ENCODE peak calls at places on chromosomes 12 and 14, in six cellular contexts. One of them, this sample, is unnamed.

GRCh38 chr12:65602579-65603295 is 221.5 kb upstream of the HMGA2 start:
- DNase-seq in IMR-90: peak; percentile 97
- DNase-seq in mesendoderm: peak; percentile 92
- DNase-seq in neuronal stem cell: peak; percentile 51
- DNase-seq in mesenchymal stem cell: peak; percentile 94
- DNase-seq in H9: peak; percentile 79
- DNase-seq in this sample: peak; percentile 39

GRCh38 chr12:50887191-50887590 is 44.5 kb downstream of the TMPRSS12 start:
- DNase-seq in IMR-90: peak; percentile 18
- DNase-seq in mesendoderm: no peak
- DNase-seq in neuronal stem cell: no peak
- DNase-seq in mesenchymal stem cell: peak; percentile 6
- DNase-seq in H9: no peak
- DNase-seq in this sample: no peak

GRCh38 chr12:130525384-130526172 is 187.9 kb downstream of the PIWIL1 start:
- DNase-seq in IMR-90: no peak
- DNase-seq in mesendoderm: no peak
- DNase-seq in neuronal stem cell: no peak
- DNase-seq in mesenchymal stem cell: no peak
- DNase-seq in H9: no peak
- DNase-seq in this sample: no peak

GRCh38 chr14:90005441-90005840 is 49.7 kb downstream of the TDP1 start:
- DNase-seq in IMR-90: no peak
- DNase-seq in mesendoderm: no peak
- DNase-seq in neuronal stem cell: no peak
- DNase-seq in mesenchymal stem cell: no peak
- DNase-seq in H9: no peak
- DNase-seq in this sample: no peak

GRCh38 chr12:10590976-10591375 is 22.4 kb downstream of the MAGOHB start:
- DNase-seq in IMR-90: no peak
- DNase-seq in mesendoderm: no peak
- DNase-seq in neuronal stem cell: no peak
- DNase-seq in mesenchymal stem cell: no peak
- DNase-seq in H9: no peak
- DNase-seq in this sample: no peak

GRCh38 chr14:106218189-106218588 is 691.8 kb downstream of the TMEM121 start:
- DNase-seq in IMR-90: no peak
- DNase-seq in mesendoderm: no peak
- DNase-seq in neuronal stem cell: no peak
- DNase-seq in mesenchymal stem cell: no peak
- DNase-seq in H9: no peak
- DNase-seq in this sample: no peak

GRCh38 chr14:79702197-79702596 is 509.1 kb downstream of the DIO2 start:
- DNase-seq in IMR-90: peak; percentile 57
- DNase-seq in mesendoderm: no peak
- DNase-seq in neuronal stem cell: no peak
- DNase-seq in mesenchymal stem cell: no peak
- DNase-seq in H9: no peak
- DNase-seq in this sample: no peak

GRCh38 chr12:26833692-26834168 is 736 bp upstream of the ITPR2 start:
- DNase-seq in IMR-90: peak; percentile 13
- DNase-seq in mesendoderm: peak; percentile 89
- DNase-seq in neuronal stem cell: peak; percentile 38
- DNase-seq in mesenchymal stem cell: peak; percentile 85
- DNase-seq in H9: peak; percentile 85
- DNase-seq in this sample: peak; percentile 61

GRCh38 chr12:72025524-72025923 is 86.9 kb downstream of the TPH2 start:
- DNase-seq in IMR-90: no peak
- DNase-seq in mesendoderm: no peak
- DNase-seq in neuronal stem cell: no peak
- DNase-seq in mesenchymal stem cell: no peak
- DNase-seq in H9: no peak
- DNase-seq in this sample: no peak

GRCh38 chr12:55929306-55929791 is 1.6 kb upstream of the DGKA start:
- DNase-seq in IMR-90: no peak
- DNase-seq in mesendoderm: no peak
- DNase-seq in neuronal stem cell: no peak
- DNase-seq in mesenchymal stem cell: no peak
- DNase-seq in H9: no peak
- DNase-seq in this sample: no peak

GRCh38 chr14:68756071-68756481 is 36.8 kb downstream of the ZFP36L1 start:
- DNase-seq in IMR-90: no peak
- DNase-seq in mesendoderm: no peak
- DNase-seq in neuronal stem cell: no peak
- DNase-seq in mesenchymal stem cell: no peak
- DNase-seq in H9: no peak
- DNase-seq in this sample: no peak

GRCh38 chr14:48323655-48324054 is 648.2 kb upstream of the MDGA2 start:
- DNase-seq in IMR-90: peak; percentile 60
- DNase-seq in mesendoderm: peak; percentile 28
- DNase-seq in neuronal stem cell: no peak
- DNase-seq in mesenchymal stem cell: peak; percentile 75
- DNase-seq in H9: no peak
- DNase-seq in this sample: no peak

GRCh38 chr14:89000007-89000942 is 175.8 kb downstream of the TTC8 start:
- DNase-seq in IMR-90: peak; percentile 98
- DNase-seq in mesendoderm: peak; percentile 89
- DNase-seq in neuronal stem cell: no peak
- DNase-seq in mesenchymal stem cell: peak; percentile 95
- DNase-seq in H9: peak; percentile 52
- DNase-seq in this sample: no peak

GRCh38 chr12:94941440-94941862 is 62.0 kb downstream of the NDUFA12 start:
- DNase-seq in IMR-90: peak; percentile 79
- DNase-seq in mesendoderm: no peak
- DNase-seq in neuronal stem cell: no peak
- DNase-seq in mesenchymal stem cell: peak; percentile 92
- DNase-seq in H9: no peak
- DNase-seq in this sample: no peak

GRCh38 chr14:91159182-91159581 is 45.3 kb downstream of the DGLUCY start:
- DNase-seq in IMR-90: no peak
- DNase-seq in mesendoderm: no peak
- DNase-seq in neuronal stem cell: no peak
- DNase-seq in mesenchymal stem cell: no peak
- DNase-seq in H9: no peak
- DNase-seq in this sample: no peak

GRCh38 chr12:94336201-94336915 is 123.3 kb downstream of the CEP83 start:
- DNase-seq in IMR-90: peak; percentile 66
- DNase-seq in mesendoderm: peak; percentile 52
- DNase-seq in neuronal stem cell: no peak
- DNase-seq in mesenchymal stem cell: peak; percentile 15
- DNase-seq in H9: no peak
- DNase-seq in this sample: no peak

GRCh38 chr14:66790101-66790500 is 282.2 kb downstream of the GPHN start:
- DNase-seq in IMR-90: no peak
- DNase-seq in mesendoderm: no peak
- DNase-seq in neuronal stem cell: no peak
- DNase-seq in mesenchymal stem cell: no peak
- DNase-seq in H9: no peak
- DNase-seq in this sample: no peak

GRCh38 chr12:68446379-68446778 is 114.2 kb upstream of the MDM1 start:
- DNase-seq in IMR-90: no peak
- DNase-seq in mesendoderm: no peak
- DNase-seq in neuronal stem cell: no peak
- DNase-seq in mesenchymal stem cell: no peak
- DNase-seq in H9: no peak
- DNase-seq in this sample: no peak

GRCh38 chr12:96401061-96401871 is 1.0 kb upstream of the CDK17 start:
- DNase-seq in IMR-90: peak; percentile 89
- DNase-seq in mesendoderm: peak; percentile 53
- DNase-seq in neuronal stem cell: no peak
- DNase-seq in mesenchymal stem cell: peak; percentile 93
- DNase-seq in H9: no peak
- DNase-seq in this sample: no peak

GRCh38 chr12:46659844-46660243 is 166.0 kb downstream of the SLC38A4 start:
- DNase-seq in IMR-90: no peak
- DNase-seq in mesendoderm: no peak
- DNase-seq in neuronal stem cell: no peak
- DNase-seq in mesenchymal stem cell: peak; percentile 26
- DNase-seq in H9: no peak
- DNase-seq in this sample: no peak

GRCh38 chr14:54548491-54548890 is 18.4 kb upstream of the SAMD4A start:
- DNase-seq in IMR-90: no peak
- DNase-seq in mesendoderm: no peak
- DNase-seq in neuronal stem cell: no peak
- DNase-seq in mesenchymal stem cell: no peak
- DNase-seq in H9: no peak
- DNase-seq in this sample: no peak

GRCh38 chr14:20986811-20987210 is 3.0 kb upstream of the METTL17 start:
- DNase-seq in IMR-90: peak; percentile 96
- DNase-seq in mesendoderm: no peak
- DNase-seq in neuronal stem cell: no peak
- DNase-seq in mesenchymal stem cell: peak; percentile 91
- DNase-seq in H9: no peak
- DNase-seq in this sample: no peak

GRCh38 chr14:102659797-102660196 is 67.3 kb downstream of the RCOR1 start:
- DNase-seq in IMR-90: peak; percentile 75
- DNase-seq in mesendoderm: no peak
- DNase-seq in neuronal stem cell: no peak
- DNase-seq in mesenchymal stem cell: peak; percentile 68
- DNase-seq in H9: no peak
- DNase-seq in this sample: no peak

GRCh38 chr14:77098470-77099353 is 654 bp downstream of the CIPC start:
- DNase-seq in IMR-90: no peak
- DNase-seq in mesendoderm: no peak
- DNase-seq in neuronal stem cell: no peak
- DNase-seq in mesenchymal stem cell: no peak
- DNase-seq in H9: peak; percentile 44
- DNase-seq in this sample: no peak

GRCh38 chr12:42129595-42130204 is 15.0 kb downstream of the GXYLT1 start:
- DNase-seq in IMR-90: peak; percentile 80
- DNase-seq in mesendoderm: peak; percentile 81
- DNase-seq in neuronal stem cell: peak; percentile 42
- DNase-seq in mesenchymal stem cell: peak; percentile 75
- DNase-seq in H9: no peak
- DNase-seq in this sample: no peak

GRCh38 chr12:47376937-47377336 is 297.2 kb upstream of the AMIGO2 start:
- DNase-seq in IMR-90: peak; percentile 20
- DNase-seq in mesendoderm: no peak
- DNase-seq in neuronal stem cell: no peak
- DNase-seq in mesenchymal stem cell: no peak
- DNase-seq in H9: no peak
- DNase-seq in this sample: no peak

GRCh38 chr12:92899388-92900001 is 29.6 kb downstream of the EEA1 start:
- DNase-seq in IMR-90: peak; percentile 99
- DNase-seq in mesendoderm: peak; percentile 94
- DNase-seq in neuronal stem cell: no peak
- DNase-seq in mesenchymal stem cell: peak; percentile 99
- DNase-seq in H9: no peak
- DNase-seq in this sample: no peak

GRCh38 chr12:108442077-108442476 is 73.0 kb upstream of the FICD start:
- DNase-seq in IMR-90: no peak
- DNase-seq in mesendoderm: peak; percentile 93
- DNase-seq in neuronal stem cell: no peak
- DNase-seq in mesenchymal stem cell: no peak
- DNase-seq in H9: peak; percentile 89
- DNase-seq in this sample: peak; percentile 57

GRCh38 chr14:58104808-58105207 is 47.2 kb downstream of the ARMH4 start:
- DNase-seq in IMR-90: peak; percentile 86
- DNase-seq in mesendoderm: no peak
- DNase-seq in neuronal stem cell: no peak
- DNase-seq in mesenchymal stem cell: peak; percentile 71
- DNase-seq in H9: no peak
- DNase-seq in this sample: no peak

GRCh38 chr14:65872536-65872935 is 460.0 kb downstream of the FUT8 start:
- DNase-seq in IMR-90: no peak
- DNase-seq in mesendoderm: no peak
- DNase-seq in neuronal stem cell: no peak
- DNase-seq in mesenchymal stem cell: no peak
- DNase-seq in H9: no peak
- DNase-seq in this sample: no peak

GRCh38 chr14:74611672-74612345 is at the start of gene LTBP2:
- DNase-seq in IMR-90: peak; percentile 31
- DNase-seq in mesendoderm: peak; percentile 45
- DNase-seq in neuronal stem cell: no peak
- DNase-seq in mesenchymal stem cell: no peak
- DNase-seq in H9: peak; percentile 41
- DNase-seq in this sample: no peak

GRCh38 chr14:104969741-104970230 is 8.4 kb downstream of the AHNAK2 start:
- DNase-seq in IMR-90: no peak
- DNase-seq in mesendoderm: no peak
- DNase-seq in neuronal stem cell: no peak
- DNase-seq in mesenchymal stem cell: no peak
- DNase-seq in H9: no peak
- DNase-seq in this sample: no peak
- H3K27ac ChIP-seq in IMR-90: no peak overlapping the region
- H3K27ac ChIP-seq in mesendoderm: no peak overlapping the region
- H3K27ac ChIP-seq in neuronal stem cell: no peak overlapping the region
- H3K27ac ChIP-seq in mesenchymal stem cell: peak overlapping the region; percentile 7
- H3K27ac ChIP-seq in H9: no peak overlapping the region
- H3K27ac ChIP-seq in this sample: no peak overlapping the region

GRCh38 chr12:100267603-100268281 is 765 bp downstream of the SCYL2 start:
- DNase-seq in IMR-90: peak; percentile 37
- DNase-seq in mesendoderm: peak; percentile 39
- DNase-seq in neuronal stem cell: peak; percentile 32
- DNase-seq in mesenchymal stem cell: peak; percentile 55
- DNase-seq in H9: no peak
- DNase-seq in this sample: no peak
- H3K18ac ChIP-seq in IMR-90: peak overlapping the region; percentile 35
- H3K18ac ChIP-seq in mesendoderm: peak overlapping the region; percentile 92
- H3K18ac ChIP-seq in neuronal stem cell: peak overlapping the region; percentile 96
- H3K18ac ChIP-seq in mesenchymal stem cell: peak overlapping the region; percentile 44
- H3K18ac ChIP-seq in H9: no peak overlapping the region
- H3K18ac ChIP-seq in this sample: peak overlapping the region; percentile 20

DNA sequence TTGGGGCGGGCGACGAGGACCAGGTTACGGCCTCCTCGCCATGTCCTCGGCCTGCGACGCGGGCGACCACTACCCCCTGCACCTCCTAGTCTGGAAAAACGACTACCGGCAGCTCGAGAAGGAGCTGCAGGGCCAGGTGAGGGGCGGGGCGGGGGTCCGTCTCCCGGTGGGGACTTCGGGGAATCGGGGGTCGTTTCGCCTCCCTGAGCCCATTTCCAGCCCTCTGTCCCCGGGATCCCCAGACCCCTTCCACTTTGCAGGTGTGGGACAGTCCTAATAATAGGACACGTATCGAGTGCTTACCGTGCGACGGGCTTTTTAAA is 380 bp downstream of the ANKRD13A start:
- DNase-seq in IMR-90: no peak
- DNase-seq in mesendoderm: no peak
- DNase-seq in neuronal stem cell: no peak
- DNase-seq in mesenchymal stem cell: no peak
- DNase-seq in H9: no peak
- DNase-seq in this sample: no peak
- H3K27ac ChIP-seq in IMR-90: peak overlapping the region; percentile 87
- H3K27ac ChIP-seq in mesendoderm: no peak overlapping the region
- H3K27ac ChIP-seq in neuronal stem cell: no peak overlapping the region
- H3K27ac ChIP-seq in mesenchymal stem cell: no peak overlapping the region
- H3K27ac ChIP-seq in H9: no peak overlapping the region
- H3K27ac ChIP-seq in this sample: no peak overlapping the region

GRCh38 chr12:122182887-122183587 is at the start of gene LRRC43:
- DNase-seq in IMR-90: no peak
- DNase-seq in mesendoderm: peak; percentile 55
- DNase-seq in neuronal stem cell: peak; percentile 51
- DNase-seq in mesenchymal stem cell: peak; percentile 44
- DNase-seq in H9: peak; percentile 78
- DNase-seq in this sample: peak; percentile 86
- H3K18ac ChIP-seq in IMR-90: no peak within 1 kb of the TSS
- H3K18ac ChIP-seq in mesendoderm: peak within 1 kb of the TSS; percentile 54
- H3K18ac ChIP-seq in neuronal stem cell: peak within 1 kb of the TSS; percentile 91
- H3K18ac ChIP-seq in mesenchymal stem cell: peak within 1 kb of the TSS; percentile 84
- H3K18ac ChIP-seq in H9: no peak within 1 kb of the TSS
- H3K18ac ChIP-seq in this sample: no peak within 1 kb of the TSS

GRCh38 chr12:52075409-52075724 is 4.1 kb upstream of the SMIM41 start:
- DNase-seq in IMR-90: peak; percentile 28
- DNase-seq in mesendoderm: no peak
- DNase-seq in neuronal stem cell: no peak
- DNase-seq in mesenchymal stem cell: no peak
- DNase-seq in H9: no peak
- DNase-seq in this sample: no peak
- H3K27ac ChIP-seq in IMR-90: peak overlapping the region; percentile 16
- H3K27ac ChIP-seq in mesendoderm: no peak overlapping the region
- H3K27ac ChIP-seq in neuronal stem cell: no peak overlapping the region
- H3K27ac ChIP-seq in mesenchymal stem cell: no peak overlapping the region
- H3K27ac ChIP-seq in H9: no peak overlapping the region
- H3K27ac ChIP-seq in this sample: no peak overlapping the region

This sample was measured in H1.